ENCODE peak calls at places on chromosomes 13 and 19, in four cellular contexts. One of them, this sample, is unnamed.

GRCh38 chr13:42355118-42355840 is 83.3 kb downstream of the AKAP11 start:
- DNase-seq in WTC11: no peak
- DNase-seq in right atrium auricular region: no peak
- DNase-seq in CD4-positive, alpha-beta T cell: peak; percentile 45
- DNase-seq in this sample: no peak

GRCh38 chr19:13098291-13099072 is 4.2 kb downstream of the LYL1 start:
- DNase-seq in WTC11: no peak
- DNase-seq in right atrium auricular region: no peak
- DNase-seq in CD4-positive, alpha-beta T cell: no peak
- DNase-seq in this sample: no peak

GRCh38 chr13:67366533-67366932 is 136.4 kb upstream of the PCDH9 start:
- DNase-seq in WTC11: no peak
- DNase-seq in right atrium auricular region: no peak
- DNase-seq in CD4-positive, alpha-beta T cell: no peak
- DNase-seq in this sample: no peak

GRCh38 chr19:52535831-52536800 is 8.6 kb downstream of the ZNF808 start:
- DNase-seq in WTC11: peak; percentile 97
- DNase-seq in right atrium auricular region: peak; percentile 79
- DNase-seq in CD4-positive, alpha-beta T cell: peak; percentile 89
- DNase-seq in this sample: peak; percentile 97

GRCh38 chr19:45577111-45577905 is 7.3 kb downstream of the OPA3 start:
- DNase-seq in WTC11: no peak
- DNase-seq in right atrium auricular region: no peak
- DNase-seq in CD4-positive, alpha-beta T cell: no peak
- DNase-seq in this sample: no peak

GRCh38 chr13:41384749-41385503 is 72.4 kb upstream of the RGCC start:
- DNase-seq in WTC11: no peak
- DNase-seq in right atrium auricular region: no peak
- DNase-seq in CD4-positive, alpha-beta T cell: no peak
- DNase-seq in this sample: no peak

GRCh38 chr13:87999141-87999765 is 328.1 kb downstream of the SLITRK5 start:
- DNase-seq in WTC11: no peak
- DNase-seq in right atrium auricular region: no peak
- DNase-seq in CD4-positive, alpha-beta T cell: no peak
- DNase-seq in this sample: no peak

GRCh38 chr13:37791699-37792098 is 77.9 kb downstream of the TRPC4 start:
- DNase-seq in WTC11: no peak
- DNase-seq in right atrium auricular region: no peak
- DNase-seq in CD4-positive, alpha-beta T cell: no peak
- DNase-seq in this sample: no peak

GRCh38 chr19:39997595-39998216 is 846 bp downstream of the ZNF546 start:
- DNase-seq in WTC11: no peak
- DNase-seq in right atrium auricular region: no peak
- DNase-seq in CD4-positive, alpha-beta T cell: no peak
- DNase-seq in this sample: no peak

GRCh38 chr19:29528946-29529645 is 3.3 kb downstream of the VSTM2B start:
- DNase-seq in WTC11: peak; percentile 33
- DNase-seq in right atrium auricular region: no peak
- DNase-seq in CD4-positive, alpha-beta T cell: no peak
- DNase-seq in this sample: peak; percentile 58

GRCh38 chr13:48437381-48437780 is 24.5 kb upstream of the LPAR6 start:
- DNase-seq in WTC11: no peak
- DNase-seq in right atrium auricular region: peak; percentile 78
- DNase-seq in CD4-positive, alpha-beta T cell: no peak
- DNase-seq in this sample: no peak

GRCh38 chr19:4568884-4569283 is 9.4 kb upstream of the SEMA6B start:
- DNase-seq in WTC11: no peak
- DNase-seq in right atrium auricular region: no peak
- DNase-seq in CD4-positive, alpha-beta T cell: no peak
- DNase-seq in this sample: no peak

GRCh38 chr13:33676700-33677048 is 141.3 kb upstream of the RFC3 start:
- DNase-seq in WTC11: no peak
- DNase-seq in right atrium auricular region: peak; percentile 71
- DNase-seq in CD4-positive, alpha-beta T cell: no peak
- DNase-seq in this sample: no peak

GRCh38 chr19:38650911-38651584 is 3.6 kb downstream of the ACTN4 start:
- DNase-seq in WTC11: no peak
- DNase-seq in right atrium auricular region: peak; percentile 78
- DNase-seq in CD4-positive, alpha-beta T cell: no peak
- DNase-seq in this sample: no peak

GRCh38 chr19:703651-704446 is 4.9 kb upstream of the PALM start:
- DNase-seq in WTC11: peak; percentile 98
- DNase-seq in right atrium auricular region: peak; percentile 89
- DNase-seq in CD4-positive, alpha-beta T cell: peak; percentile 36
- DNase-seq in this sample: peak; percentile 78

GRCh38 chr19:54207908-54208783 is 7.5 kb downstream of the RPS9 start:
- DNase-seq in WTC11: no peak
- DNase-seq in right atrium auricular region: peak; percentile 88
- DNase-seq in CD4-positive, alpha-beta T cell: no peak
- DNase-seq in this sample: no peak

GRCh38 chr13:86856996-86857395 is 814.2 kb upstream of the SLITRK5 start:
- DNase-seq in WTC11: no peak
- DNase-seq in right atrium auricular region: no peak
- DNase-seq in CD4-positive, alpha-beta T cell: no peak
- DNase-seq in this sample: no peak

GRCh38 chr19:45863335-45863839 is 440 bp upstream of the SYMPK start:
- DNase-seq in WTC11: no peak
- DNase-seq in right atrium auricular region: no peak
- DNase-seq in CD4-positive, alpha-beta T cell: no peak
- DNase-seq in this sample: no peak

GRCh38 chr13:27789153-27789494 is 3.2 kb upstream of the GSX1 start:
- DNase-seq in WTC11: no peak
- DNase-seq in right atrium auricular region: no peak
- DNase-seq in CD4-positive, alpha-beta T cell: no peak
- DNase-seq in this sample: no peak

GRCh38 chr13:72255908-72256307 is 388.9 kb upstream of the DACH1 start:
- DNase-seq in WTC11: peak; percentile 58
- DNase-seq in right atrium auricular region: no peak
- DNase-seq in CD4-positive, alpha-beta T cell: no peak
- DNase-seq in this sample: peak; percentile 50

GRCh38 chr19:10593820-10594637 is 6.9 kb upstream of the AP1M2 start:
- DNase-seq in WTC11: no peak
- DNase-seq in right atrium auricular region: peak; percentile 59
- DNase-seq in CD4-positive, alpha-beta T cell: no peak
- DNase-seq in this sample: no peak

GRCh38 chr19:57099199-57099661 is 20.6 kb upstream of the USP29 start:
- DNase-seq in WTC11: peak; percentile 84
- DNase-seq in right atrium auricular region: peak; percentile 59
- DNase-seq in CD4-positive, alpha-beta T cell: peak; percentile 37
- DNase-seq in this sample: peak; percentile 84

GRCh38 chr19:13015361-13016231 is 20.3 kb downstream of the NFIX start:
- DNase-seq in WTC11: peak; percentile 48
- DNase-seq in right atrium auricular region: no peak
- DNase-seq in CD4-positive, alpha-beta T cell: no peak
- DNase-seq in this sample: no peak

GRCh38 chr19:48556163-48556562 is 4.2 kb downstream of the SULT2B1 start:
- DNase-seq in WTC11: no peak
- DNase-seq in right atrium auricular region: no peak
- DNase-seq in CD4-positive, alpha-beta T cell: no peak
- DNase-seq in this sample: peak; percentile 52

GRCh38 chr19:48556825-48557224 is 4.9 kb downstream of the SULT2B1 start:
- DNase-seq in WTC11: no peak
- DNase-seq in right atrium auricular region: no peak
- DNase-seq in CD4-positive, alpha-beta T cell: no peak
- DNase-seq in this sample: no peak

GRCh38 chr19:48561412-48561811 is 9.4 kb downstream of the SULT2B1 start:
- DNase-seq in WTC11: no peak
- DNase-seq in right atrium auricular region: no peak
- DNase-seq in CD4-positive, alpha-beta T cell: no peak
- DNase-seq in this sample: no peak

GRCh38 chr19:48558018-48558684 is 6.2 kb downstream of the SULT2B1 start:
- DNase-seq in WTC11: peak; percentile 41
- DNase-seq in right atrium auricular region: no peak
- DNase-seq in CD4-positive, alpha-beta T cell: no peak
- DNase-seq in this sample: no peak

GRCh38 chr19:48560095-48560530 is 8.1 kb downstream of the SULT2B1 start:
- DNase-seq in WTC11: peak; percentile 48
- DNase-seq in right atrium auricular region: no peak
- DNase-seq in CD4-positive, alpha-beta T cell: no peak
- DNase-seq in this sample: no peak
- TF ChIP-seq CTCF in WTC11: peak; percentile 23
- TF ChIP-seq CTCF in right atrium auricular region: no peak
- TF ChIP-seq CTCF in CD4-positive, alpha-beta T cell: no peak
- TF ChIP-seq CTCF in this sample: no peak

DNA sequence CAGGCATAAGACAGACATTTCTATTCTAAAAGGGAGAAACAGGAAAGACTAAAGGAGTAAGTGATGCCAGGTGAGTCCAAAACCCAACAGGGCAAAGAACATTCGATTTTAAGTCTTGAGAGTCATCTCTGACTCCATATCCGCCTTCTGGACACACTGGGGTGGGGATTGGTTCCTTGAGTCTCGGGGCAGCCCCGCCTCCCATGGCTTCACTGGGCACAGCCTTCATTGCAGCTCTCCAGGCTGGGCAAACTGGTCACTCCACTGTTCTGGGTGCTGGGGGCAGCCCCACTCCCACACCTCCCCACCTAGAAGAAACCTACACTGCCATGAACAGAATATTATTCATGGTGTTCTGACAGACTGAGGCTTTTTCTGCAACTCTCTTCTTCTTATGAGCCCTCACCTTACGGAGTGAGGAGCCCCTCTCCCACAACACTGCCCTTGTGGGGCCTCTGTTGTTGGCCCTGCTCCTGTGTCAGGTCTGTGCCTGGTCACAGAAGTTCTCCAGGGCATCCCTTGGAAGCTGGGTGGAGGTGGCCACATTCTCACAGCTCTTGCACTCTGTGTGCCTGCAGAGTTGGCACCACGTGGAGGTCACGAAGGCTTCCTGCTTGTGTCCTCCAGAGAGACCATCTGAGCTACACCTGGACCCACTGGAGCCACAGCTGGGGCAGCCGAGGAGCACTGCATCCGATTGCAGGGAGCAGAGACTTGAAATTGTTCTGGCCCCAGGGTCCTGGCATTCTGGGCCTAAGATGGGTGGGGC is 95.4 kb downstream of the COL4A2 start:
- DNase-seq in WTC11: no peak
- DNase-seq in right atrium auricular region: peak; percentile 50
- DNase-seq in CD4-positive, alpha-beta T cell: no peak
- DNase-seq in this sample: no peak
- TF ChIP-seq CTCF in WTC11: no peak
- TF ChIP-seq CTCF in right atrium auricular region: no peak
- TF ChIP-seq CTCF in CD4-positive, alpha-beta T cell: no peak
- TF ChIP-seq CTCF in this sample: no peak

DNA sequence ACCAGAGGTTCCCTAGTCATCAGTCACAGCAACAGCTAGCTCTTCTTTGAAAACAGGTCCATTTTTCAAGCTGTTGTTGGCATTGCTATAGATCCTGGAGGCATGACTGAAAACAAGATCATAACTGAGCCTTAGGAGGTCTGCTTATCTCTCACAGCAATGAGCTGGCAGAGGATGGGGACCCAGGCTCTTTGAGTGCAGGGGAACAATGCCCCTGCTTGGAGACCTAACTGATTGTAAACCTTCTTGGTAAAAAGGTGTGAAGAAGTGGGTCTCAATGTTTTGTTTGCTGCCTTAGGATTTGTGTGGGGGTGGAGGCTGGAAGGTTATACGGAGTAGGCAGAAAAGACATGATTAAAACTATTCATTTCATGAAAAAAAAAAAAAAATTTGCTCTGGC is 94.6 kb downstream of the EFNB2 start:
- DNase-seq in WTC11: no peak
- DNase-seq in right atrium auricular region: no peak
- DNase-seq in CD4-positive, alpha-beta T cell: no peak
- DNase-seq in this sample: no peak
- TF ChIP-seq CTCF in WTC11: no peak
- TF ChIP-seq CTCF in right atrium auricular region: no peak
- TF ChIP-seq CTCF in CD4-positive, alpha-beta T cell: no peak
- TF ChIP-seq CTCF in this sample: no peak

GRCh38 chr13:92622905-92623304 is 603.7 kb upstream of the GPC6 start:
- DNase-seq in WTC11: no peak
- DNase-seq in right atrium auricular region: no peak
- DNase-seq in CD4-positive, alpha-beta T cell: no peak
- DNase-seq in this sample: no peak
- TF ChIP-seq CTCF in WTC11: no peak
- TF ChIP-seq CTCF in right atrium auricular region: no peak
- TF ChIP-seq CTCF in CD4-positive, alpha-beta T cell: no peak
- TF ChIP-seq CTCF in this sample: no peak

This sample was measured in glutamatergic neuron.